ENCODE peak calls at places on chromosomes 5 and 9, in ten cellular contexts. H is neural progenitor cell, R is right atrium auricular region, Y is BJ, U is choroid plexus epithelial cell, S is PC-3, G is AG10803, Z is fibroblast of mammary gland, J is astrocyte of the cerebellum, D is right lobe of liver. A is an unnamed sample.

GRCh38 chr9:71663216-71663615 is 105.1 kb downstream of the CEMIP2 start:
- DNase-seq in H (no peak), R (no peak), Y (no peak), U (no peak), S (no peak), G (peak), Z (no peak), J (peak), D (no peak), A (no peak)

GRCh38 chr5:32508806-32509805 is 64.6 kb upstream of the ZFR start:
- DNase-seq in H (no peak), R (no peak), Y (no peak), U (no peak), S (peak), G (peak), Z (peak), J (no peak), D (no peak), A (no peak)

GRCh38 chr5:37208883-37209808 is 40.0 kb downstream of the CPLANE1 start:
- DNase-seq in H (no peak), R (no peak), Y (no peak), U (peak), S (no peak), G (peak), Z (peak), J (no peak), D (no peak), A (no peak)

GRCh38 chr5:131264453-131265200 is 774 bp downstream of the CDC42SE2 start:
- DNase-seq in H (peak), R (no peak), Y (no peak), U (peak), S (peak), G (no peak), Z (no peak), J (no peak), D (peak), A (no peak)

GRCh38 chr5:22319798-22320197 is 533.3 kb downstream of the CDH12 start:
- DNase-seq in H (peak), R (no peak), Y (no peak), U (no peak), S (no peak), G (no peak), Z (no peak), J (no peak), D (no peak), A (no peak)

GRCh38 chr5:109921735-109922395 is 232.1 kb downstream of the MAN2A1 start:
- DNase-seq in H (no peak), R (no peak), Y (no peak), U (peak), S (no peak), G (no peak), Z (no peak), J (no peak), D (no peak), A (no peak)

GRCh38 chr9:109977521-109977920 is 197.5 kb downstream of the PALM2AKAP2 start:
- DNase-seq in H (no peak), R (no peak), Y (no peak), U (no peak), S (no peak), G (no peak), Z (no peak), J (no peak), D (no peak), A (no peak)

GRCh38 chr9:121529237-121529987 is 29.8 kb upstream of the GGTA1 start:
- DNase-seq in H (no peak), R (peak), Y (peak), U (peak), S (peak), G (peak), Z (peak), J (peak), D (peak), A (peak)

GRCh38 chr9:37486616-37487544 is 1.1 kb downstream of the POLR1E start:
- DNase-seq in H (no peak), R (peak), Y (peak), U (peak), S (peak), G (peak), Z (peak), J (peak), D (no peak), A (no peak)

GRCh38 chr5:10099548-10099947 is 150.1 kb downstream of the ATPSCKMT start:
- DNase-seq in H (no peak), R (no peak), Y (no peak), U (no peak), S (no peak), G (no peak), Z (no peak), J (no peak), D (no peak), A (no peak)

GRCh38 chr9:105890046-105890822 is 195.9 kb downstream of the TMEM38B start:
- DNase-seq in H (no peak), R (no peak), Y (no peak), U (peak), S (no peak), G (no peak), Z (no peak), J (peak), D (no peak), A (no peak)

GRCh38 chr5:38543886-38544285 is 12.6 kb downstream of the LIFR start:
- DNase-seq in H (no peak), R (no peak), Y (no peak), U (no peak), S (no peak), G (no peak), Z (no peak), J (no peak), D (no peak), A (no peak)

GRCh38 chr5:139181835-139182452 is 16.2 kb downstream of the SIL1 start:
- DNase-seq in H (no peak), R (no peak), Y (no peak), U (peak), S (peak), G (peak), Z (peak), J (no peak), D (no peak), A (no peak)

GRCh38 chr5:105619725-105620124 is 2051.0 kb downstream of the EFNA5 start:
- DNase-seq in H (no peak), R (no peak), Y (no peak), U (no peak), S (no peak), G (no peak), Z (no peak), J (no peak), D (no peak), A (no peak)

GRCh38 chr9:127876764-127877562 is 512 bp downstream of the AK1 start:
- DNase-seq in H (no peak), R (no peak), Y (no peak), U (no peak), S (no peak), G (peak), Z (no peak), J (no peak), D (peak), A (no peak)

GRCh38 chr9:7103382-7104170 is 345.8 kb downstream of the KDM4C start:
- DNase-seq in H (peak), R (no peak), Y (no peak), U (peak), S (peak), G (no peak), Z (peak), J (no peak), D (no peak), A (no peak)

GRCh38 chr5:65861830-65862241 is 64.5 kb upstream of the ERBIN start:
- DNase-seq in H (no peak), R (no peak), Y (peak), U (peak), S (peak), G (peak), Z (peak), J (peak), D (no peak), A (peak)

GRCh38 chr5:137260820-137261541 is 238.1 kb downstream of the SPOCK1 start:
- DNase-seq in H (peak), R (no peak), Y (no peak), U (no peak), S (no peak), G (no peak), Z (no peak), J (no peak), D (no peak), A (no peak)

GRCh38 chr9:120688758-120689157 is 25.5 kb downstream of the MEGF9 start:
- DNase-seq in H (no peak), R (no peak), Y (no peak), U (no peak), S (no peak), G (no peak), Z (no peak), J (no peak), D (no peak), A (no peak)

GRCh38 chr5:39233783-39234182 is 14.4 kb upstream of the FYB1 start:
- DNase-seq in H (no peak), R (no peak), Y (no peak), U (no peak), S (no peak), G (no peak), Z (no peak), J (no peak), D (no peak), A (no peak)

GRCh38 chr9:7756088-7756487 is 43.5 kb downstream of the DMAC1 start:
- DNase-seq in H (no peak), R (no peak), Y (no peak), U (peak), S (no peak), G (no peak), Z (no peak), J (no peak), D (no peak), A (peak)

GRCh38 chr5:159837860-159838259 is 78.4 kb upstream of the ADRA1B start:
- DNase-seq in H (no peak), R (no peak), Y (no peak), U (no peak), S (no peak), G (no peak), Z (no peak), J (no peak), D (no peak), A (no peak)

GRCh38 chr9:107647611-107648010 is 158.0 kb upstream of the KLF4 start:
- DNase-seq in H (no peak), R (no peak), Y (no peak), U (no peak), S (no peak), G (no peak), Z (no peak), J (no peak), D (no peak), A (no peak)

GRCh38 chr5:136012041-136012804 is 16.6 kb upstream of the TGFBI start:
- DNase-seq in H (no peak), R (no peak), Y (no peak), U (peak), S (peak), G (peak), Z (peak), J (no peak), D (no peak), A (no peak)

GRCh38 chr5:27125856-27126255 is 87.5 kb upstream of the CDH9 start:
- DNase-seq in H (no peak), R (no peak), Y (no peak), U (peak), S (no peak), G (no peak), Z (no peak), J (no peak), D (no peak), A (no peak)

GRCh38 chr5:175718401-175719108 is 60.7 kb downstream of the HRH2 start:
- DNase-seq in H (peak), R (no peak), Y (no peak), U (peak), S (peak), G (no peak), Z (no peak), J (no peak), D (no peak), A (no peak)

GRCh38 chr9:123742009-123742767 is 187.7 kb downstream of the DENND1A start:
- DNase-seq in H (peak), R (peak), Y (no peak), U (peak), S (no peak), G (peak), Z (peak), J (peak), D (peak), A (no peak)

GRCh38 chr5:41776435-41776834 is 93.8 kb downstream of the OXCT1 start:
- DNase-seq in H (no peak), R (no peak), Y (no peak), U (peak), S (no peak), G (peak), Z (peak), J (no peak), D (no peak), A (no peak)

GRCh38 chr5:14946813-14947640 is 75.4 kb upstream of the ANKH start:
- DNase-seq in H (peak), R (no peak), Y (no peak), U (peak), S (peak), G (peak), Z (peak), J (no peak), D (no peak), A (no peak)

GRCh38 chr5:137252513-137252912 is 246.6 kb downstream of the SPOCK1 start:
- DNase-seq in H (no peak), R (no peak), Y (peak), U (no peak), S (no peak), G (peak), Z (peak), J (no peak), D (no peak), A (no peak)

GRCh38 chr5:74810915-74811314 is 43.9 kb downstream of the NSA2 start:
- DNase-seq in H (no peak), R (no peak), Y (no peak), U (no peak), S (peak), G (no peak), Z (no peak), J (no peak), D (no peak), A (no peak)

GRCh38 chr9:136578915-136579637 is 33.2 kb upstream of the NOTCH1 start:
- DNase-seq in H (no peak), R (no peak), Y (no peak), U (no peak), S (peak), G (no peak), Z (no peak), J (no peak), D (no peak), A (no peak)

DNA sequence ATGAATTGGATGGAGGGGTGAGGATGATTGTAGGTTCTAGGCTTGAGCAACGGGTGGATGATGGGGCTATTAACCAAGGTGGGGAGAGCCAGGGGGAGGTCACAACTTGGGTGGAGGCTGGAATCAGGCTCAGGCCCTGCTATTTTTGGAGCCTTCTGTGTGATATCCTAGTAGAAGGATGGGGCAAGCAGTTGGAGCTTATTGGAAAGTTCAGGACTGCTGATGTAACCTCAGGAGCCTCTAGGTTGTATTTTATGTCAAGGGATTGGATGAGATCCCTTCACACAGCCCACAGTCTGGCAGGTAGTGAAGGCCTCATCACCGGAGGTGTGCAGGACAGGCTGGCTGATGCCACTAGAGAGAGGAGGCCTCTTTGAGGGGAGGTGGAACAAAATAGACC is 11.2 kb upstream of the RPS14 start:
- DNase-seq in H (no peak), R (no peak), Y (no peak), U (no peak), S (no peak), G (no peak), Z (no peak), J (no peak), D (no peak), A (no peak)
- H3K4me3 ChIP-seq in H (no peak), R (no peak), Y (no peak), U (no peak), S (no peak), G (no peak), Z (no peak), J (no peak), D (no peak), A (no peak)

GRCh38 chr9:111939322-111939721 is 42.7 kb downstream of the UGCG start:
- DNase-seq in H (no peak), R (no peak), Y (no peak), U (no peak), S (peak), G (no peak), Z (no peak), J (no peak), D (no peak), A (no peak)
- TF ChIP-seq CTCF in H (no peak), R (no peak), Y (no peak), U (no peak), S (no peak), G (no peak), Z (no peak), J (no peak), D (no peak), A (no peak)

GRCh38 chr9:129598089-129598596 is 22.8 kb downstream of the C9orf50 start:
- DNase-seq in H (no peak), R (no peak), Y (no peak), U (no peak), S (no peak), G (no peak), Z (no peak), J (no peak), D (no peak), A (no peak)
- H3K4me3 ChIP-seq in H (peak), R (peak), Y (peak), U (no peak), S (no peak), G (peak), Z (peak), J (no peak), D (no peak), A (no peak)

GRCh38 chr5:178769617-178770290 is 39.3 kb upstream of the ZNF354A start:
- DNase-seq in H (no peak), R (no peak), Y (no peak), U (no peak), S (no peak), G (no peak), Z (no peak), J (no peak), D (no peak), A (no peak)

GRCh38 chr5:178770621-178771020 is 40.2 kb upstream of the ZNF354A start:
- DNase-seq in H (no peak), R (no peak), Y (no peak), U (no peak), S (no peak), G (no peak), Z (no peak), J (no peak), D (no peak), A (no peak)

GRCh38 chr5:178768371-178769260 is 38.2 kb upstream of the ZNF354A start:
- DNase-seq in H (no peak), R (no peak), Y (no peak), U (no peak), S (no peak), G (no peak), Z (no peak), J (no peak), D (no peak), A (no peak)

GRCh38 chr5:178765753-178766300 is 35.4 kb upstream of the ZNF354A start:
- DNase-seq in H (no peak), R (no peak), Y (no peak), U (no peak), S (no peak), G (no peak), Z (no peak), J (no peak), D (no peak), A (no peak)

DNA sequence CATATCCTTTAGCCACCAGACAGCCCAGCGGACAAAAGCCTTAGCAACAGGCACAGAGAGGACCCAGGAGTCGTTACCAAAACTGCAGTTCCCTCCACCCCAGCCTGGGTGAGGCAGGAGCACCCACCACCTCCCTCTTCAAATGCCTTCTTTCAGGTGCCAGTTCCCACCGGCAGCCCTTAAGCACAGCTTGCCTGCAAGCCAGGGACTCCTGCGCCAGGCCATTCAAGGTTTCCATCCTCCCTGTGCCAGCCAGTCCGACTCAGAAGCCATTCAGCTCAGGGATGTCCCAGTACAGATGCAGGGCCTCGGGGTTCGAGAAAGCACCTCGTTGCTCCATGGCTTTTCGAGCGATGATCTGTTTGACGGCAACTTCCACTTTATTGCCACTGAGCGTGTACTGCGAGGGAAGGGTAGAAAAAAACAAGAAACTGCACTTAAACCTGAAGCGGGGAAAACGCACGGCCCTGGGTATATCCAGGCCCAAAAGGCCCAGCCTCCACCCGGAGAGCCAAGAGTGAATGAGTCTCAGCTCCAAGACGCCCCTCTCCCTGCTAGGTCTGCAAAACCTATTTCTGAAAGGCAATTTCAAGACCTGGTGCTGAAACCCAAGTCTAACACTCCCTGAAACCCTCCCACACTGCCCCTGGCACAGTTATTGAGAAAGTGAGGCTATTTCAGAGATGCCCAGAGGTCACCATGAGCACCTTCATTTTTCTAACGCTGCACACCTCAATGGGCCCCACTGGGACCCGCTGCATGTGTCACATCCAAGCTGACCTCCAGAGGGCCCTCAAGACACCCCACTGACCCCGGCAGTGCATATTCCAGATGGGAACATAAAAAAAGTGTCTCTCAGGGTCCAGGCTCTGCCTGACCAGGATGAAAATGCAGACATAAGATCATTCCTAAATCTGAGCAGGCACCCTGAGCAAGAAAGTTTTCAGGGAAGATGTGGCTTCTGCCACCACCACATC is 36.8 kb upstream of the ZNF354A start:
- DNase-seq in H (peak), R (no peak), Y (no peak), U (no peak), S (no peak), G (no peak), Z (no peak), J (no peak), D (no peak), A (no peak)
- TF ChIP-seq CTCF in H (peak), R (no peak), Y (no peak), U (no peak), S (peak), G (no peak), Z (no peak), J (no peak), D (no peak), A (no peak)

GRCh38 chr5:174501461-174502069 is 222.8 kb upstream of the MSX2 start:
- DNase-seq in H (peak), R (peak), Y (peak), U (no peak), S (peak), G (peak), Z (peak), J (no peak), D (no peak), A (no peak)
- H3K4me3 ChIP-seq in H (no peak), R (no peak), Y (no peak), U (no peak), S (no peak), G (no peak), Z (no peak), J (no peak), D (no peak), A (no peak)

DNA sequence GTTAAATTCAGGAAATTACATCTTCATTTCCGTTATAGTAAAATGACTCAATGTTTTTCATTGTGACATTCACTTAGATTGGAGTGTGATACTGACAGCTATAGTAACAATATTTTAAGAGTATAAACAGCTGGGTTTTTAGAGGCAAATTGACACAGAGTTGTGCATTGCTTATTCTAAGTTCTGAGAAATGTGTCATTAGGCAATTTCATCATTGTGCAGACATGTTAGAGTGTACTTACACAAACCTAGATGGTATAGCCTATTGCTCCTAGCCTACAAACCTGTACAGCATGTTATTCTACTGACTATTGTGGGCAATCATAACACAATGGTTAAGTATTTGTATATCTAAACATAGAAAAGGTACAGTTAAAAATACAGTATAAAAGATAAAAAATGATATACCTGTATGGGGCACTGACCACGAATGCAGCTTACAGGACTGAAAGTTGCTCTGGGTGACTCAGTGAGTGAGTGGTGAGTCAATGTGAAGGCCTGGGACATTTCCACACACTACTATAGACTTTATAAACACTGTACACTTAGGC is 132.7 kb downstream of the PDE4D start:
- DNase-seq in H (no peak), R (no peak), Y (no peak), U (peak), S (peak), G (peak), Z (peak), J (no peak), D (no peak), A (no peak)
- TF ChIP-seq CTCF in H (no peak), R (no peak), Y (no peak), U (no peak), S (no peak), G (no peak), Z (no peak), J (no peak), D (no peak), A (no peak)

A was measured in kidney epithelial cell.